ENCODE peak calls at places on chromosomes 7 and 10, in seven cellular contexts. C is HepG2, Q is SK-N-SH, D is GM12892, W is H1, V is GM12878, Z is K562. K is an unnamed sample.

GRCh38 chr10:129896231-129897150 is 67.6 kb downstream of the EBF3 start:
- DNase-seq in C (no peak), Q (no peak), D (no peak), W (no peak), V (no peak), Z (no peak), K (no peak)

GRCh38 chr7:123783820-123784219 is 35.0 kb upstream of the WASL start:
- DNase-seq in C (no peak), Q (no peak), D (no peak), W (no peak), V (no peak), Z (no peak), K (no peak)

GRCh38 chr7:494261-494687 is 25.4 kb downstream of the PDGFA start:
- DNase-seq in C (no peak), Q (peak), D (peak), W (no peak), V (no peak), Z (no peak), K (peak)

GRCh38 chr10:125149278-125150047 is 10.9 kb downstream of the CTBP2 start:
- DNase-seq in C (no peak), Q (no peak), D (no peak), W (no peak), V (no peak), Z (peak), K (no peak)

GRCh38 chr10:34434119-34434594 is 380.9 kb downstream of the PARD3 start:
- DNase-seq in C (no peak), Q (no peak), D (no peak), W (no peak), V (no peak), Z (peak), K (no peak)

GRCh38 chr7:65251851-65252620 is 121.6 kb upstream of the ZNF92 start:
- DNase-seq in C (peak), Q (peak), D (no peak), W (peak), V (peak), Z (peak), K (no peak)

GRCh38 chr7:18927134-18927533 is 190.3 kb downstream of the TWIST1 start:
- DNase-seq in C (no peak), Q (no peak), D (no peak), W (no peak), V (no peak), Z (no peak), K (no peak)

GRCh38 chr7:104341545-104341944 is 13.1 kb downstream of the LHFPL3 start:
- DNase-seq in C (peak), Q (peak), D (no peak), W (peak), V (no peak), Z (peak), K (no peak)

GRCh38 chr7:51314726-51315125 is 1.9 kb downstream of the COBL start:
- DNase-seq in C (no peak), Q (no peak), D (no peak), W (peak), V (no peak), Z (no peak), K (no peak)

GRCh38 chr10:125002044-125002422 is 60.1 kb downstream of the ZRANB1 start:
- DNase-seq in C (no peak), Q (no peak), D (no peak), W (no peak), V (no peak), Z (no peak), K (peak)

GRCh38 chr7:2956526-2957368 is 86.9 kb downstream of the CARD11 start:
- DNase-seq in C (no peak), Q (peak), D (no peak), W (no peak), V (no peak), Z (peak), K (no peak)

GRCh38 chr7:41491313-41491712 is 211.6 kb downstream of the INHBA start:
- DNase-seq in C (no peak), Q (no peak), D (no peak), W (no peak), V (no peak), Z (no peak), K (no peak)

GRCh38 chr10:110005716-110006115 is 2.1 kb upstream of the ADD3 start:
- DNase-seq in C (peak), Q (peak), D (no peak), W (no peak), V (no peak), Z (peak), K (no peak)

GRCh38 chr10:79385804-79386531 is 38.7 kb downstream of the PPIF start:
- DNase-seq in C (no peak), Q (peak), D (no peak), W (peak), V (no peak), Z (no peak), K (no peak)

GRCh38 chr10:37860494-37861190 is 3.2 kb upstream of the ZNF248 start:
- DNase-seq in C (peak), Q (no peak), D (no peak), W (no peak), V (no peak), Z (no peak), K (no peak)

GRCh38 chr10:102509387-102509786 is 5.6 kb downstream of the SUFU start:
- DNase-seq in C (no peak), Q (no peak), D (no peak), W (no peak), V (no peak), Z (no peak), K (no peak)

GRCh38 chr7:41786324-41786723 is 83.4 kb upstream of the INHBA start:
- DNase-seq in C (no peak), Q (no peak), D (no peak), W (no peak), V (no peak), Z (no peak), K (no peak)

GRCh38 chr7:1926908-1927306 is 256.8 kb downstream of the ELFN1 start:
- DNase-seq in C (no peak), Q (no peak), D (no peak), W (no peak), V (no peak), Z (no peak), K (no peak)

GRCh38 chr7:145732521-145732920 is 384.1 kb upstream of the CNTNAP2 start:
- DNase-seq in C (no peak), Q (no peak), D (no peak), W (no peak), V (no peak), Z (no peak), K (no peak)

GRCh38 chr10:128727114-128727513 is 600.9 kb upstream of the MKI67 start:
- DNase-seq in C (no peak), Q (no peak), D (no peak), W (no peak), V (no peak), Z (no peak), K (no peak)

GRCh38 chr10:102316421-102316820 is 71.1 kb downstream of the GBF1 start:
- DNase-seq in C (no peak), Q (no peak), D (no peak), W (no peak), V (no peak), Z (no peak), K (no peak)

GRCh38 chr7:70143089-70144044 is 545.1 kb downstream of the AUTS2 start:
- DNase-seq in C (no peak), Q (peak), D (no peak), W (no peak), V (no peak), Z (no peak), K (no peak)

GRCh38 chr7:131196808-131197207 is 130.9 kb upstream of the MKLN1 start:
- DNase-seq in C (no peak), Q (no peak), D (no peak), W (no peak), V (no peak), Z (no peak), K (no peak)

GRCh38 chr7:12715372-12716133 is 28.1 kb downstream of the ARL4A start:
- DNase-seq in C (peak), Q (no peak), D (no peak), W (peak), V (no peak), Z (peak), K (no peak)

GRCh38 chr10:12782537-12782936 is 219.0 kb downstream of the CCDC3 start:
- DNase-seq in C (peak), Q (peak), D (no peak), W (peak), V (no peak), Z (peak), K (peak)

GRCh38 chr10:68105820-68106219 is 3.5 kb upstream of the MYPN start:
- DNase-seq in C (no peak), Q (no peak), D (no peak), W (no peak), V (no peak), Z (no peak), K (no peak)

GRCh38 chr10:96322275-96322674 is 18.0 kb downstream of the DNTT start:
- DNase-seq in C (no peak), Q (no peak), D (no peak), W (no peak), V (no peak), Z (no peak), K (no peak)

GRCh38 chr7:721619-722248 is 4.8 kb upstream of the DNAAF5 start:
- DNase-seq in C (no peak), Q (no peak), D (no peak), W (no peak), V (no peak), Z (no peak), K (no peak)

GRCh38 chr7:33888206-33888605 is 17.1 kb upstream of the BMPER start:
- DNase-seq in C (no peak), Q (no peak), D (no peak), W (no peak), V (no peak), Z (no peak), K (no peak)

GRCh38 chr10:105973252-105973877 is 1191.1 kb downstream of the SORCS1 start:
- DNase-seq in C (no peak), Q (peak), D (no peak), W (no peak), V (no peak), Z (no peak), K (no peak)

GRCh38 chr7:106770191-106770590 is 94.9 kb upstream of the PIK3CG start:
- DNase-seq in C (no peak), Q (no peak), D (no peak), W (no peak), V (no peak), Z (no peak), K (no peak)

GRCh38 chr7:129557686-129558481 is 53.6 kb upstream of the NRF1 start:
- DNase-seq in C (no peak), Q (no peak), D (no peak), W (no peak), V (no peak), Z (peak), K (no peak)

GRCh38 chr7:129550673-129551360 is 48.5 kb downstream of the SMKR1 start:
- DNase-seq in C (no peak), Q (peak), D (no peak), W (no peak), V (no peak), Z (no peak), K (no peak)

GRCh38 chr7:129556607-129557120 is 54.3 kb downstream of the SMKR1 start:
- DNase-seq in C (peak), Q (no peak), D (no peak), W (no peak), V (no peak), Z (no peak), K (no peak)

GRCh38 chr7:129559564-129559963 is 52.0 kb upstream of the NRF1 start:
- DNase-seq in C (no peak), Q (no peak), D (no peak), W (no peak), V (no peak), Z (peak), K (no peak)

DNA sequence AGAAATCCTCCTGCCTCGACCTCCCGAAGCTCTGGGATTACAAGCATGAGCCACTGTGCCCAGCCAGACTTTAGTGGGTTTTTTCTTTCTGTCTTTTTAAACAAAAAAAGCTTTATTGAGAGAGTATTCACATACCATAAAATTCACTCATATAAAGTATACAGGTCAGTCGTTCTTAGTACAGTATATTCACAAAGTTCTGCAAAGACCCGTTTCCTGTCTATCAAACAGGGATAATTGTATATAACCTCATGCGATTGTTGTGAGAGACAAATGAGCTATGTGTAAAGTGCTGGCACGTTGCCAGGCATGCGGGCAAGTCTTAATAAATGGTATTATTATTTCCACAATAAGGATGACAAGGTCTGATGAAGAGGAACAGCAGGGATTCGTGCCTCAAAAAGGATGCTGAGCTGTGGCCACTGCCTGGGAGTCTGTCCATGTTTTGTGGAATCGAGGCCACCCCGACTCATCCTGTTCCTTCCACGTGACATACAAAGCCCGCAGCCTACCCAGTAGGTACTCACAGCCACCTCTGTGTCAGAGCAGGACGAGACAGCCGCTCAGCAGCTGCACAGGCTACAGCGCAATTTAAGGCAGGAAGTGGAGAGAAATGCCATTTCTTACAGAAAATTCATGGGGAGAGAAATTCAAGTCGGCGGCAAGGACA is 51.7 kb downstream of the SMKR1 start:
- DNase-seq in C (no peak), Q (no peak), D (no peak), W (no peak), V (no peak), Z (peak), K (no peak)
- TF ChIP-seq TAF1 in C (no peak), Q (no peak), D (no peak), W (no peak), V (no peak), Z (no peak), K (no peak)

GRCh38 chr7:43612128-43612527 is 29.2 kb downstream of the STK17A start:
- DNase-seq in C (no peak), Q (no peak), D (no peak), W (no peak), V (no peak), Z (no peak), K (no peak)

GRCh38 chr7:43616977-43617376 is 34.1 kb downstream of the STK17A start:
- DNase-seq in C (no peak), Q (no peak), D (no peak), W (no peak), V (no peak), Z (no peak), K (no peak)

GRCh38 chr7:43612599-43613589 is 30.0 kb downstream of the STK17A start:
- DNase-seq in C (no peak), Q (no peak), D (no peak), W (no peak), V (no peak), Z (no peak), K (peak)

GRCh38 chr7:43618073-43618472 is 35.2 kb downstream of the STK17A start:
- DNase-seq in C (no peak), Q (no peak), D (no peak), W (no peak), V (no peak), Z (no peak), K (no peak)

GRCh38 chr7:43615558-43616145 is 32.7 kb downstream of the STK17A start:
- DNase-seq in C (no peak), Q (no peak), D (no peak), W (no peak), V (no peak), Z (no peak), K (no peak)
- TF ChIP-seq POLR2AphosphoS5 in C (no peak), Q (peak), D (peak), W (peak), V (peak), Z (no peak), K (no peak)

GRCh38 chr7:143384148-143384547 is 3.0 kb downstream of the ZYX start:
- DNase-seq in C (no peak), Q (no peak), D (no peak), W (no peak), V (no peak), Z (no peak), K (no peak)

GRCh38 chr7:143383642-143383957 is 2.5 kb downstream of the ZYX start:
- DNase-seq in C (no peak), Q (no peak), D (no peak), W (no peak), V (no peak), Z (no peak), K (no peak)

GRCh38 chr7:143382791-143383641 is 1.9 kb downstream of the ZYX start:
- DNase-seq in C (no peak), Q (no peak), D (no peak), W (no peak), V (no peak), Z (no peak), K (no peak)

GRCh38 chr7:143385891-143386781 is 5.0 kb downstream of the ZYX start:
- DNase-seq in C (no peak), Q (no peak), D (no peak), W (no peak), V (no peak), Z (no peak), K (no peak)

DNA sequence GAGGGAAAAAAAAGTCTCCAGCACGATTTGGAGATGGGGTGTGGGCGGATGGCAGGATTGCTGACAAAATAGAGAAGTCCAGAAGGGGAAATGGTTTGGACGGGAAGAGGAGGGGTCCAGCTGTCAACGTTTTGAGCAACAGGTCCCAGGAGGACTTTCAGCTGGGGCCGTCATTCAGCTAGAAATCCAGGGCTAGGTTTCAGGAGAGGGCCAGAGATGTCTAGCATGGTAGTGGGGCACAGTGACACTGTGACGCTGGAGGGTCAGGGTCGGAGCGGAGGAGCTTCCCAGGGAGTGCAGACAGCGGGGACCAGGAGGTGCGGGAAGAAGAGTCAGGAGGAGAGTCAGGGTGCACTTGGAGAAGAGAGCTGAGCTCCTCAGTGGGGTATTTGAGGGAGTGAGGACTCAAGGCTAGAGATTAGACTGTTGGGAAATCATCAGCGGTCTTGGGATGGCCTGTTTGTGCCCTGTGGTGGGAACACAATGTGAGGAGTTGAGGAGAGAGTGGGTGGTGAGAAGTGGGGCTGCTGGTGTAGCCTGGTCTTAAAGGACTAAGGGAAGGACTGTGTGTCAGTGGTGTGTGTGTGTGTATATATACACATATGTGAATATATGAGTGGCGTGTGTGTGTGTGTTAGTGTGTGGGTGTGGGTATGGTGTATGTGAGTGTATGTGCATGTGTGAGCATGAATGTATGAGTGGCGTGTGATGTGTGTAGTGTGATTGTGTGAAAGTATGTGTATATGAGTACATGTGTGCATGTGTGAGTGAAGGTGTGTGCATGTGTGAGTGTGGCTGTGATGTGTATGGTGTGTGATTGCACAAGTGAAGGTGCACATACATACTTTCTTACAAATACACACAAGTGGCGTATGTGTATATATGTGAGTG is 3.8 kb downstream of the ZYX start:
- DNase-seq in C (no peak), Q (no peak), D (no peak), W (no peak), V (no peak), Z (no peak), K (no peak)
- TF ChIP-seq TAF1 in C (no peak), Q (no peak), D (no peak), W (no peak), V (no peak), Z (no peak), K (no peak)

GRCh38 chr10:6174201-6174874 is 28.4 kb upstream of the PFKFB3 start:
- DNase-seq in C (no peak), Q (no peak), D (no peak), W (no peak), V (no peak), Z (no peak), K (no peak)

GRCh38 chr10:6173203-6173602 is 29.5 kb upstream of the PFKFB3 start:
- DNase-seq in C (peak), Q (no peak), D (no peak), W (peak), V (no peak), Z (peak), K (no peak)

GRCh38 chr10:6168059-6168458 is 34.7 kb upstream of the PFKFB3 start:
- DNase-seq in C (no peak), Q (no peak), D (no peak), W (no peak), V (no peak), Z (no peak), K (no peak)

GRCh38 chr10:6171891-6172354 is 30.8 kb upstream of the PFKFB3 start:
- DNase-seq in C (no peak), Q (no peak), D (no peak), W (no peak), V (peak), Z (no peak), K (no peak)

GRCh38 chr10:6170638-6171037 is 32.1 kb upstream of the PFKFB3 start:
- DNase-seq in C (no peak), Q (no peak), D (no peak), W (no peak), V (no peak), Z (no peak), K (no peak)
- TF ChIP-seq POLR2AphosphoS5 in C (no peak), Q (no peak), D (no peak), W (no peak), V (no peak), Z (no peak), K (no peak)

DNA sequence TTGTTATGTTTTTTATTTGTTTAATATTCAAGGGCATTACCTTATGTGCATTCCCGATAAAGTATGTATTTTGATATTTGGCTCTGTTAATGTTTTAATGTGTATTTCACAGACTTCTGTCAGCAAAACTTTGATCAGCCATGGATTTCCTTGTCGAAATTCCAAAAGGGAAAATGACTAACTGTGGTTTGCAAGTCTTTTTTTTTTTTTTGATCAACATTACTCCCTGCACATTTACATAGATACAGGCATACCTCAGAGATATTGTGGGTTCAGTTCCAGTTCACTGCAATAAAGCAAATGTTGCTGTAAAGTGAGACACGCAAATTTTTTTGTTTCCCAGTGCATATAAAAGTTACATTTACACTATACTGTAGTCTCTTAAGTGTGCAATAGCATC is 351.9 kb downstream of the CXCL12 start:
- DNase-seq in C (no peak), Q (no peak), D (no peak), W (no peak), V (no peak), Z (no peak), K (no peak)
- TF ChIP-seq TAF1 in C (no peak), Q (no peak), D (no peak), W (no peak), V (no peak), Z (no peak), K (no peak)

DNA sequence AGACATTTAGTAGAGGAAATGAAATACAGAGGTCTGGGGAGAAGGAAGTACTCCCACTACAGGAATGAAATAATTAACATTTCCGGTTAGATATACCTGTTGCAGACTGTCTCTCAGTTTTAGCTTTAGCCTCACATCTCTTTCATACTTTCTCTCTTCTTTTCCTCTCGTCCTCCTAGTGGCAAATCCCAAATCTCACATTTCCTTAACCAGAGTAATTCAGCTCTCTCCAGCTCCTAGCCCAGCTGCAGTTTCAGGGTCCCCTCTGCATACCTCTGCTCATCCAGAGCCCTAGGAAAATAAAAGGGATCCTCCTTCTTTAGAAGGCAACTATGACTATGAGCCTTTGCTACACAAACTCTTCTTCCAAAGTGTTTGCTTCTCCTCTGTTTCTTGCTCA is 643.2 kb downstream of the PHTF2 start:
- DNase-seq in C (no peak), Q (no peak), D (no peak), W (no peak), V (no peak), Z (no peak), K (no peak)
- TF ChIP-seq POLR2AphosphoS5 in C (no peak), Q (no peak), D (no peak), W (no peak), V (no peak), Z (no peak), K (no peak)